ENCODE peak calls at places on chromosomes 6 and 20, in nine cellular contexts. Y is heart left ventricle, P is body of pancreas, Q is kidney, K is lower lobe of right lung, T is breast epithelium, M is cardiac muscle cell, E is dorsolateral prefrontal cortex, O is heart right ventricle. C is an unnamed sample.
A peak's percentile ranks its signal among the peaks of the same experiment; 100 is the strongest.

GRCh38 chr6:12911387-12911960 is 194.9 kb downstream of the PHACTR1 start:
- DNase-seq in Y (no peak), P (no peak), Q (no peak), K (no peak), T (no peak), M (peak; percentile 70), E (no peak), O (no peak), C (no peak)

GRCh38 chr6:17001188-17001587 is 100.7 kb upstream of the STMND1 start:
- DNase-seq in Y (no peak), P (no peak), Q (no peak), K (no peak), T (no peak), M (no peak), E (no peak), O (no peak), C (no peak)

GRCh38 chr6:157669747-157670216 is 153.3 kb upstream of the SNX9 start:
- DNase-seq in Y (peak; percentile 78), P (peak; percentile 50), Q (peak; percentile 93), K (peak; percentile 74), T (peak; percentile 60), M (peak; percentile 88), E (peak; percentile 63), O (peak; percentile 87), C (peak; percentile 76)

GRCh38 chr20:23475395-23475794 is 15.5 kb upstream of the CST8 start:
- DNase-seq in Y (no peak), P (no peak), Q (no peak), K (no peak), T (no peak), M (no peak), E (no peak), O (no peak), C (no peak)

GRCh38 chr6:11480541-11480940 is 57.0 kb upstream of the TMEM170B start:
- DNase-seq in Y (no peak), P (no peak), Q (no peak), K (no peak), T (no peak), M (no peak), E (no peak), O (no peak), C (no peak)

GRCh38 chr6:131914967-131915751 is 36.0 kb downstream of the CCN2 start:
- DNase-seq in Y (peak; percentile 46), P (peak; percentile 80), Q (no peak), K (no peak), T (peak; percentile 51), M (peak; percentile 89), E (peak; percentile 69), O (no peak), C (peak; percentile 45)

GRCh38 chr20:25019381-25020155 is 27.0 kb upstream of the APMAP start:
- DNase-seq in Y (peak; percentile 11), P (peak; percentile 77), Q (peak; percentile 22), K (no peak), T (no peak), M (no peak), E (peak; percentile 11), O (no peak), C (no peak)

GRCh38 chr6:128807577-128807976 is 75.4 kb upstream of the LAMA2 start:
- DNase-seq in Y (no peak), P (no peak), Q (no peak), K (no peak), T (no peak), M (peak; percentile 74), E (no peak), O (no peak), C (no peak)

GRCh38 chr6:162964703-162965140 is 236.9 kb downstream of the PACRG start:
- DNase-seq in Y (peak; percentile 59), P (no peak), Q (no peak), K (no peak), T (no peak), M (peak; percentile 98), E (no peak), O (no peak), C (no peak)

GRCh38 chr6:109298605-109299004 is 83.7 kb downstream of the CD164 start:
- DNase-seq in Y (no peak), P (no peak), Q (no peak), K (no peak), T (no peak), M (no peak), E (no peak), O (no peak), C (no peak)

GRCh38 chr20:57190536-57191265 is 75.7 kb downstream of the BMP7 start:
- DNase-seq in Y (no peak), P (no peak), Q (peak; percentile 29), K (no peak), T (no peak), M (no peak), E (no peak), O (no peak), C (no peak)

GRCh38 chr6:43913388-43914271 is 143.6 kb downstream of the VEGFA start:
- DNase-seq in Y (no peak), P (peak; percentile 85), Q (peak; percentile 63), K (peak; percentile 12), T (no peak), M (peak; percentile 32), E (no peak), O (no peak), C (no peak)

GRCh38 chr6:156731436-156731835 is 45.7 kb upstream of the ARID1B start:
- DNase-seq in Y (no peak), P (no peak), Q (no peak), K (no peak), T (no peak), M (peak; percentile 21), E (no peak), O (no peak), C (no peak)

GRCh38 chr6:89611666-89612065 is 26.9 kb downstream of the LYRM2 start:
- DNase-seq in Y (no peak), P (no peak), Q (no peak), K (no peak), T (no peak), M (peak; percentile 20), E (no peak), O (no peak), C (no peak)

GRCh38 chr6:81999270-81999669 is 246.8 kb upstream of the TENT5A start:
- DNase-seq in Y (no peak), P (no peak), Q (no peak), K (no peak), T (no peak), M (no peak), E (no peak), O (no peak), C (no peak)

GRCh38 chr6:90399970-90400369 is 103.3 kb upstream of the BACH2 start:
- DNase-seq in Y (no peak), P (no peak), Q (no peak), K (no peak), T (no peak), M (peak; percentile 33), E (no peak), O (no peak), C (no peak)

GRCh38 chr6:81761197-81761596 is 8.7 kb upstream of the TENT5A start:
- DNase-seq in Y (no peak), P (no peak), Q (no peak), K (no peak), T (no peak), M (no peak), E (no peak), O (no peak), C (no peak)

GRCh38 chr6:62286470-62286843 is 432 bp upstream of the KHDRBS2 start:
- DNase-seq in Y (no peak), P (peak; percentile 13), Q (peak; percentile 30), K (no peak), T (no peak), M (no peak), E (no peak), O (no peak), C (no peak)

GRCh38 chr20:4697874-4698221 is 23.9 kb upstream of the PRND start:
- DNase-seq in Y (no peak), P (no peak), Q (no peak), K (no peak), T (no peak), M (no peak), E (no peak), O (no peak), C (no peak)

GRCh38 chr6:154156135-154156948 is 117.3 kb downstream of the OPRM1 start:
- DNase-seq in Y (peak; percentile 25), P (peak; percentile 62), Q (peak; percentile 87), K (peak; percentile 65), T (peak; percentile 21), M (peak; percentile 57), E (peak; percentile 37), O (no peak), C (peak; percentile 27)
- TF ChIP-seq CTCF in Y (peak; percentile 15), P (peak; percentile 54), Q (peak; percentile 75), K (peak; percentile 67), T (no peak), M (peak; percentile 81), E (peak; percentile 55), O (peak; percentile 67), C (no peak)

GRCh38 chr20:62195072-62195400 is 12.2 kb downstream of the MTG2 start:
- DNase-seq in Y (no peak), P (no peak), Q (no peak), K (no peak), T (no peak), M (no peak), E (no peak), O (no peak), C (peak; percentile 11)
- H3K27ac ChIP-seq in Y (no peak overlapping the region), P (no peak overlapping the region), Q (no peak overlapping the region), K (no peak overlapping the region), T (no peak overlapping the region), M (no peak overlapping the region), E (no peak overlapping the region), O (no peak overlapping the region), C (no peak overlapping the region)

GRCh38 chr6:73649783-73650182 is 4.0 kb downstream of the SLC17A5 start:
- DNase-seq in Y (no peak), P (no peak), Q (no peak), K (no peak), T (no peak), M (no peak), E (no peak), O (no peak), C (no peak)

GRCh38 chr6:73653571-73654424 is at the start of gene SLC17A5:
- DNase-seq in Y (peak; percentile 96), P (peak; percentile 93), Q (peak; percentile 97), K (peak; percentile 95), T (peak; percentile 93), M (peak; percentile 95), E (peak; percentile 89), O (peak; percentile 94), C (peak; percentile 93)

GRCh38 chr6:73655341-73655917 is 1.6 kb upstream of the SLC17A5 start:
- DNase-seq in Y (no peak), P (no peak), Q (no peak), K (no peak), T (no peak), M (no peak), E (no peak), O (no peak), C (no peak)

GRCh38 chr6:73656501-73657145 is 2.8 kb upstream of the SLC17A5 start:
- DNase-seq in Y (no peak), P (no peak), Q (no peak), K (no peak), T (no peak), M (no peak), E (no peak), O (no peak), C (no peak)

GRCh38 chr6:73652637-73653570 is 888 bp downstream of the SLC17A5 start:
- DNase-seq in Y (peak; percentile 71), P (peak; percentile 62), Q (peak; percentile 81), K (peak; percentile 69), T (peak; percentile 53), M (peak; percentile 54), E (peak; percentile 52), O (peak; percentile 54), C (peak; percentile 43)
- TF ChIP-seq CTCF in Y (peak; percentile 28), P (peak; percentile 50), Q (peak; percentile 29), K (peak; percentile 25), T (no peak), M (peak; percentile 49), E (peak; percentile 30), O (peak; percentile 47), C (no peak)

GRCh38 chr6:160462116-160462515 is 113.9 kb downstream of the SLC22A3 start:
- DNase-seq in Y (no peak), P (no peak), Q (no peak), K (no peak), T (no peak), M (no peak), E (no peak), O (no peak), C (no peak)
- H3K27ac ChIP-seq in Y (no peak overlapping the region), P (no peak overlapping the region), Q (no peak overlapping the region), K (no peak overlapping the region), T (no peak overlapping the region), M (no peak overlapping the region), E (no peak overlapping the region), O (no peak overlapping the region), C (no peak overlapping the region)